ENCODE peak calls at places on chromosomes 13 and 19, in six cellular contexts. One of them, this sample, is unnamed.

GRCh38 chr13:65868106-65868505 is 1362.0 kb downstream of the PCDH9 start:
- DNase-seq in upper lobe of right lung: no peak
- DNase-seq in CD4-positive, alpha-beta T cell: no peak
- DNase-seq in MM.1S: no peak
- DNase-seq in CD4-positive, CD25-positive, alpha-beta regulatory T cell: no peak
- DNase-seq in ovary: no peak
- DNase-seq in this sample: no peak

GRCh38 chr19:5628470-5628869 is 5.6 kb downstream of the SAFB start:
- DNase-seq in CD4-positive, CD25-positive, alpha-beta regulatory T cell: no peak
- DNase-seq in ovary: no peak
- DNase-seq in MM.1S: peak
- DNase-seq in upper lobe of right lung: no peak
- DNase-seq in CD4-positive, alpha-beta T cell: no peak
- DNase-seq in this sample: no peak

GRCh38 chr13:47133024-47133445 is 236.2 kb upstream of the HTR2A start:
- DNase-seq in CD4-positive, alpha-beta T cell: no peak
- DNase-seq in CD4-positive, CD25-positive, alpha-beta regulatory T cell: no peak
- DNase-seq in ovary: no peak
- DNase-seq in MM.1S: no peak
- DNase-seq in upper lobe of right lung: no peak
- DNase-seq in this sample: no peak

GRCh38 chr13:67223024-67223423 is 7.1 kb downstream of the PCDH9 start:
- DNase-seq in CD4-positive, CD25-positive, alpha-beta regulatory T cell: no peak
- DNase-seq in CD4-positive, alpha-beta T cell: no peak
- DNase-seq in MM.1S: no peak
- DNase-seq in ovary: no peak
- DNase-seq in upper lobe of right lung: no peak
- DNase-seq in this sample: no peak

GRCh38 chr19:38034153-38034835 is 127.3 kb downstream of the SIPA1L3 start:
- DNase-seq in upper lobe of right lung: no peak
- DNase-seq in CD4-positive, alpha-beta T cell: no peak
- DNase-seq in ovary: no peak
- DNase-seq in MM.1S: no peak
- DNase-seq in CD4-positive, CD25-positive, alpha-beta regulatory T cell: no peak
- DNase-seq in this sample: no peak

GRCh38 chr19:50300814-50301606 is 28.2 kb downstream of the KCNC3 start:
- DNase-seq in CD4-positive, CD25-positive, alpha-beta regulatory T cell: no peak
- DNase-seq in upper lobe of right lung: no peak
- DNase-seq in MM.1S: no peak
- DNase-seq in ovary: no peak
- DNase-seq in CD4-positive, alpha-beta T cell: no peak
- DNase-seq in this sample: no peak

GRCh38 chr19:33064117-33064777 is 441 bp downstream of the RHPN2 start:
- DNase-seq in CD4-positive, alpha-beta T cell: no peak
- DNase-seq in MM.1S: peak
- DNase-seq in CD4-positive, CD25-positive, alpha-beta regulatory T cell: no peak
- DNase-seq in ovary: peak
- DNase-seq in upper lobe of right lung: peak
- DNase-seq in this sample: peak

GRCh38 chr13:49503951-49504350 is 8.2 kb downstream of the PHF11 start:
- DNase-seq in upper lobe of right lung: no peak
- DNase-seq in CD4-positive, alpha-beta T cell: no peak
- DNase-seq in CD4-positive, CD25-positive, alpha-beta regulatory T cell: no peak
- DNase-seq in MM.1S: no peak
- DNase-seq in ovary: no peak
- DNase-seq in this sample: no peak

GRCh38 chr19:33520048-33520643 is 1.4 kb downstream of the PEPD start:
- DNase-seq in CD4-positive, CD25-positive, alpha-beta regulatory T cell: no peak
- DNase-seq in ovary: no peak
- DNase-seq in MM.1S: no peak
- DNase-seq in CD4-positive, alpha-beta T cell: no peak
- DNase-seq in upper lobe of right lung: no peak
- DNase-seq in this sample: no peak

DNA sequence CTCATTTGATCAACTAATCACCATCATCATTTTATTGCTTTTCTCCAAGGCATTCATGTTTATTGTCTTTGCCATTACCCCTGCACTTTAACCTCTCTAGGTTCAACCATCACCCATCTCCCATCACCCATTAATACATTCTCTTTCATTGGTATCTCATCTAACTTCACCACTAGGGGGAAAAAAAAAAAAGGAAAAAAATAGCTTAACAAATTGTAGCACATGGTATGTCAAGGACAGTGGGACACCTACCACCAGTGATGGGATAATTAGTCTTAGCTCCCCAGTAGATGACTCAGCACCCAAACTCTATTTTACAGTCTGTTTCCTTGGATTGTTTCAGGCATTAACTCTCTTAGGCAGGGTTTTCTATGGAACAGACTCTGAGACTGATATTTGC is 1770.2 kb upstream of the MIR17HG start:
- DNase-seq in MM.1S: no peak
- DNase-seq in CD4-positive, alpha-beta T cell: no peak
- DNase-seq in upper lobe of right lung: no peak
- DNase-seq in CD4-positive, CD25-positive, alpha-beta regulatory T cell: no peak
- DNase-seq in ovary: no peak
- DNase-seq in this sample: no peak
- H3K27ac ChIP-seq in MM.1S: no peak
- H3K27ac ChIP-seq in CD4-positive, alpha-beta T cell: no peak
- H3K27ac ChIP-seq in upper lobe of right lung: no peak
- H3K27ac ChIP-seq in CD4-positive, CD25-positive, alpha-beta regulatory T cell: no peak
- H3K27ac ChIP-seq in ovary: no peak
- H3K27ac ChIP-seq in this sample: no peak

GRCh38 chr13:111644750-111645149 is 324.3 kb downstream of the TEX29 start:
- DNase-seq in CD4-positive, alpha-beta T cell: no peak
- DNase-seq in CD4-positive, CD25-positive, alpha-beta regulatory T cell: no peak
- DNase-seq in upper lobe of right lung: no peak
- DNase-seq in MM.1S: no peak
- DNase-seq in ovary: no peak
- DNase-seq in this sample: no peak
- H3K27ac ChIP-seq in CD4-positive, alpha-beta T cell: no peak
- H3K27ac ChIP-seq in CD4-positive, CD25-positive, alpha-beta regulatory T cell: no peak
- H3K27ac ChIP-seq in upper lobe of right lung: no peak
- H3K27ac ChIP-seq in MM.1S: no peak
- H3K27ac ChIP-seq in ovary: no peak
- H3K27ac ChIP-seq in this sample: no peak

GRCh38 chr13:41018583-41018909 is 570 bp downstream of the ELF1 start:
- DNase-seq in upper lobe of right lung: no peak
- DNase-seq in CD4-positive, alpha-beta T cell: no peak
- DNase-seq in MM.1S: no peak
- DNase-seq in CD4-positive, CD25-positive, alpha-beta regulatory T cell: no peak
- DNase-seq in ovary: no peak
- DNase-seq in this sample: no peak
- H3K27ac ChIP-seq in upper lobe of right lung: peak
- H3K27ac ChIP-seq in CD4-positive, alpha-beta T cell: peak
- H3K27ac ChIP-seq in MM.1S: peak
- H3K27ac ChIP-seq in CD4-positive, CD25-positive, alpha-beta regulatory T cell: peak
- H3K27ac ChIP-seq in ovary: no peak
- H3K27ac ChIP-seq in this sample: no peak

DNA sequence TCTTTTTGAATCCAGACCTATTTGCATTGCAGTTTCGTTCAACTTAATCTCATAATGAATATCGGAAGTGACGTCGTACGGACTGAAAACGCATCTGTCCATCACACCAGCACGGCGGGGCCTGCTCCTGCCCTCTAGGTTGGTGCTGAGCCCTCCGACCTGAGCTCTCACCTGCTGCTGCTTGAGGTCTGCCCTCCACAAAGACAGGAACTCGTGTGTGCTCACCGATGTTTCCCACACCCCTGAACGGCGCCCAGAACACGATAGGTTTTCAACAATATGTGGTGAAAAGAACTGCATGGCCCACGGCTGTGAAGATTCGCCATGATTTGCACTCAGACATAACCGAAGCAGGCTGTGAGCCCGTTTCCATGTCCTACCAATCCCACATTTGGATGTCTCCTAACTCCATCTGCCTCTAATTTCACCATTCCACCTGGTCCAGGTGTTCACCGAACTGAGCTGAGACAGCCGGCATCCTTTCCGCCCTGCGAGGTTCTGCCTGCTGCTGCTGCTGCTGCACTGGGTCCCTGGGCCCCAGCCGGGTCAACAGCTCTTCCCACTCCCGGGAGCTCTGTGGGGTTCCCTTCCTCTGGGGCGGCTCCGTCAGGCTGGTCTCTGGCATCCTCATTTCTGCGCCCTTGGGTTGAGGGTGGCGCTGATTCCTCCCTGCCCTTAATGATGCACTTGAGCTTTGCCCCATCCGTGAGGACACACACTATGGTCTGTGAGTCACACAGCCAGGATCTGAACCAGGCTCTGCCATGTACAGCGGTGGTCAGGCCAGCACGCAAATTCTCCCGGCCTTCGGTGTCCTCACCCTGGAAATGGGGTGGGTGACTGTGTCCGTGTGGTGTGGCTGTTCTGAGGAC is 20.9 kb downstream of the GRTP1 start:
- DNase-seq in CD4-positive, alpha-beta T cell: no peak
- DNase-seq in MM.1S: no peak
- DNase-seq in ovary: no peak
- DNase-seq in upper lobe of right lung: no peak
- DNase-seq in CD4-positive, CD25-positive, alpha-beta regulatory T cell: no peak
- DNase-seq in this sample: no peak
- H3K27ac ChIP-seq in CD4-positive, alpha-beta T cell: no peak
- H3K27ac ChIP-seq in MM.1S: no peak
- H3K27ac ChIP-seq in ovary: no peak
- H3K27ac ChIP-seq in upper lobe of right lung: no peak
- H3K27ac ChIP-seq in CD4-positive, CD25-positive, alpha-beta regulatory T cell: no peak
- H3K27ac ChIP-seq in this sample: no peak

GRCh38 chr13:80048802-80049201 is 292.1 kb downstream of the SPRY2 start:
- DNase-seq in CD4-positive, alpha-beta T cell: peak
- DNase-seq in upper lobe of right lung: peak
- DNase-seq in ovary: peak
- DNase-seq in CD4-positive, CD25-positive, alpha-beta regulatory T cell: no peak
- DNase-seq in MM.1S: peak
- DNase-seq in this sample: peak
- H3K27ac ChIP-seq in CD4-positive, alpha-beta T cell: no peak
- H3K27ac ChIP-seq in upper lobe of right lung: peak
- H3K27ac ChIP-seq in ovary: no peak
- H3K27ac ChIP-seq in CD4-positive, CD25-positive, alpha-beta regulatory T cell: no peak
- H3K27ac ChIP-seq in MM.1S: peak
- H3K27ac ChIP-seq in this sample: no peak

DNA sequence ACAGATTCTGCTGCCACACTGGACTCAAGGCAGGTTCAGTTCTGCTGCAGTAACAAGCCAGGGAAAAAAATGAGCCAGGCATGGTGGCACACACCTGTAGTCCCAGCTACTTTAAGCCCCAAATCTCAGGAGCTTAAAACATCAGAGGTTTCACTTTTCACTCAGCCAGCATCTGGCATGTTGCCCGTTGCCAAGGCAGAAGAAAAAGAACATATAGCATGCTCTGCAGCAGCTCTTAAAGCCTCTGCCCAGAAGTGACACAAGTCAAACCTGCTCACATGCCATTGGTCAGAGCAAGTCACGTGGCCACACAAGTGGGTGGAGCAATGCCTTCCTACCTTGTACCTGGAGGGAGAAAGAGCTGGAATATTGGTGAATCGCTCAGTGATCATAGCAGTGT is 14.7 kb upstream of the ADGRE5 start:
- DNase-seq in CD4-positive, alpha-beta T cell: peak
- DNase-seq in CD4-positive, CD25-positive, alpha-beta regulatory T cell: peak
- DNase-seq in ovary: peak
- DNase-seq in upper lobe of right lung: peak
- DNase-seq in MM.1S: peak
- DNase-seq in this sample: peak
- H3K27ac ChIP-seq in CD4-positive, alpha-beta T cell: peak
- H3K27ac ChIP-seq in CD4-positive, CD25-positive, alpha-beta regulatory T cell: peak
- H3K27ac ChIP-seq in ovary: no peak
- H3K27ac ChIP-seq in upper lobe of right lung: peak
- H3K27ac ChIP-seq in MM.1S: peak
- H3K27ac ChIP-seq in this sample: no peak

GRCh38 chr19:58398545-58398944 is 3.1 kb downstream of the RNF225 start:
- DNase-seq in CD4-positive, CD25-positive, alpha-beta regulatory T cell: no peak
- DNase-seq in upper lobe of right lung: no peak
- DNase-seq in CD4-positive, alpha-beta T cell: no peak
- DNase-seq in ovary: no peak
- DNase-seq in MM.1S: no peak
- DNase-seq in this sample: no peak

GRCh38 chr19:58400638-58400915 is 5.1 kb downstream of the RNF225 start:
- DNase-seq in CD4-positive, CD25-positive, alpha-beta regulatory T cell: no peak
- DNase-seq in CD4-positive, alpha-beta T cell: no peak
- DNase-seq in upper lobe of right lung: peak
- DNase-seq in ovary: no peak
- DNase-seq in MM.1S: no peak
- DNase-seq in this sample: no peak

GRCh38 chr19:58399903-58400637 is 4.6 kb downstream of the RNF225 start:
- DNase-seq in CD4-positive, CD25-positive, alpha-beta regulatory T cell: no peak
- DNase-seq in MM.1S: no peak
- DNase-seq in upper lobe of right lung: no peak
- DNase-seq in ovary: no peak
- DNase-seq in CD4-positive, alpha-beta T cell: no peak
- DNase-seq in this sample: no peak

GRCh38 chr19:58401825-58402433 is 6.5 kb downstream of the RNF225 start:
- DNase-seq in upper lobe of right lung: no peak
- DNase-seq in CD4-positive, CD25-positive, alpha-beta regulatory T cell: no peak
- DNase-seq in CD4-positive, alpha-beta T cell: no peak
- DNase-seq in ovary: peak
- DNase-seq in MM.1S: no peak
- DNase-seq in this sample: no peak

GRCh38 chr19:58400916-58401824 is 5.7 kb downstream of the RNF225 start:
- DNase-seq in CD4-positive, alpha-beta T cell: peak
- DNase-seq in MM.1S: no peak
- DNase-seq in CD4-positive, CD25-positive, alpha-beta regulatory T cell: peak
- DNase-seq in upper lobe of right lung: peak
- DNase-seq in ovary: peak
- DNase-seq in this sample: peak
- H3K27ac ChIP-seq in CD4-positive, alpha-beta T cell: peak
- H3K27ac ChIP-seq in MM.1S: no peak
- H3K27ac ChIP-seq in CD4-positive, CD25-positive, alpha-beta regulatory T cell: peak
- H3K27ac ChIP-seq in upper lobe of right lung: peak
- H3K27ac ChIP-seq in ovary: no peak
- H3K27ac ChIP-seq in this sample: peak

DNA sequence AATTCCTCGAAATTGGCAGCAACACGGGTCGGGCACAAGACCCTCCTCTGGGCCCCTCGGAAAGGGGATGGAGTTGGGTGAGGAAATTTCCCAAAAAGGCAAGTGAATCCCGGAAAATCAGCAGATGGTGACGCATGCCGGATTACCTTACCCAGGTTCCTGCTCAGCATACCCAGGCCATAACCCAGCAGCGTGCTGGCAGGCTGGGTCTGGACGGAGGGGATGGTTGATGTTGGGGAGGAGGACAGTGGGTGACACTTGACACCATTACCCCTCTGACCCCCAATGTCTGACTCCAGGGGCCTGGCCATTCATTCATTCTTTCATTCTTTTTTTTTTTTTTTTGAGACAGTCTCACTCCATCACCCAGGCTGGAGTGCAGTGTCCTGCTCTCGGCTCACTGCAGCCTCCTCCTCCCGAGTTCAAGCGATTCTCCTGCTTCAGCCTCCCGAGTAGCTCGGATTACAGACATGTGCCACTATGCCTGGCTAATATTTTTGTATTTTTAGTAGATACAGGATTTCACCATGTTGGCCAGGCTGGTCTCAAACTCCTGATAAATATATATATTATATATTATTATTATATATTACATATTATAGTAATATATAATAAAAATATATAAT is 794 bp downstream of the PVR start:
- DNase-seq in upper lobe of right lung: peak
- DNase-seq in CD4-positive, CD25-positive, alpha-beta regulatory T cell: no peak
- DNase-seq in MM.1S: no peak
- DNase-seq in CD4-positive, alpha-beta T cell: no peak
- DNase-seq in ovary: no peak
- DNase-seq in this sample: peak
- H3K27ac ChIP-seq in upper lobe of right lung: peak
- H3K27ac ChIP-seq in CD4-positive, CD25-positive, alpha-beta regulatory T cell: no peak
- H3K27ac ChIP-seq in MM.1S: no peak
- H3K27ac ChIP-seq in CD4-positive, alpha-beta T cell: no peak
- H3K27ac ChIP-seq in ovary: peak
- H3K27ac ChIP-seq in this sample: peak